ENCODE peak calls at places on chromosomes 4 and X, in five cellular contexts. One of them, this sample, is unnamed.
A peak's percentile ranks its signal among the peaks of the same experiment; 100 is the strongest.

GRCh38 chrX:40415675-40416074 is 165.1 kb upstream of the ATP6AP2 start:
- DNase-seq in upper lobe of right lung: no peak
- DNase-seq in brain microvascular endothelial cell: no peak
- DNase-seq in breast epithelium: peak; percentile 58
- DNase-seq in left lung: no peak
- DNase-seq in this sample: no peak

GRCh38 chr4:38365261-38365660 is 298.7 kb upstream of the KLF3 start:
- DNase-seq in upper lobe of right lung: no peak
- DNase-seq in brain microvascular endothelial cell: no peak
- DNase-seq in breast epithelium: no peak
- DNase-seq in left lung: no peak
- DNase-seq in this sample: no peak

GRCh38 chr4:36255575-36255974 is 11.3 kb upstream of the ARAP2 start:
- DNase-seq in upper lobe of right lung: no peak
- DNase-seq in brain microvascular endothelial cell: no peak
- DNase-seq in breast epithelium: no peak
- DNase-seq in left lung: no peak
- DNase-seq in this sample: no peak

GRCh38 chr4:4225915-4226605 is 669 bp downstream of the OTOP1 start:
- DNase-seq in upper lobe of right lung: no peak
- DNase-seq in brain microvascular endothelial cell: no peak
- DNase-seq in breast epithelium: no peak
- DNase-seq in left lung: no peak
- DNase-seq in this sample: no peak

GRCh38 chr4:28709821-28710330 is 1849.2 kb downstream of the STIM2 start:
- DNase-seq in upper lobe of right lung: no peak
- DNase-seq in brain microvascular endothelial cell: peak; percentile 7
- DNase-seq in breast epithelium: no peak
- DNase-seq in left lung: no peak
- DNase-seq in this sample: no peak

GRCh38 chrX:30973784-30974427 is 84.9 kb upstream of the TAB3 start:
- DNase-seq in upper lobe of right lung: no peak
- DNase-seq in brain microvascular endothelial cell: no peak
- DNase-seq in breast epithelium: no peak
- DNase-seq in left lung: no peak
- DNase-seq in this sample: no peak

GRCh38 chr4:58275856-58276255 is 1165.7 kb upstream of the IGFBP7 start:
- DNase-seq in upper lobe of right lung: no peak
- DNase-seq in brain microvascular endothelial cell: no peak
- DNase-seq in breast epithelium: no peak
- DNase-seq in left lung: no peak
- DNase-seq in this sample: no peak

GRCh38 chrX:151901821-151902220 is 10.9 kb upstream of the MAGEA4 start:
- DNase-seq in upper lobe of right lung: no peak
- DNase-seq in brain microvascular endothelial cell: no peak
- DNase-seq in breast epithelium: no peak
- DNase-seq in left lung: no peak
- DNase-seq in this sample: no peak

GRCh38 chr4:162849922-162850321 is 316.8 kb downstream of the NAF1 start:
- DNase-seq in upper lobe of right lung: no peak
- DNase-seq in brain microvascular endothelial cell: no peak
- DNase-seq in breast epithelium: no peak
- DNase-seq in left lung: no peak
- DNase-seq in this sample: no peak

GRCh38 chr4:113300384-113301011 is 251.0 kb downstream of the ANK2 start:
- DNase-seq in upper lobe of right lung: no peak
- DNase-seq in brain microvascular endothelial cell: peak; percentile 95
- DNase-seq in breast epithelium: no peak
- DNase-seq in left lung: no peak
- DNase-seq in this sample: peak; percentile 11

GRCh38 chrX:138710311-138710791 is 1.2 kb downstream of the FGF13 start:
- DNase-seq in upper lobe of right lung: no peak
- DNase-seq in brain microvascular endothelial cell: no peak
- DNase-seq in breast epithelium: no peak
- DNase-seq in left lung: no peak
- DNase-seq in this sample: no peak

GRCh38 chr4:115219862-115220261 is 106.4 kb upstream of the NDST4 start:
- DNase-seq in upper lobe of right lung: no peak
- DNase-seq in brain microvascular endothelial cell: no peak
- DNase-seq in breast epithelium: no peak
- DNase-seq in left lung: no peak
- DNase-seq in this sample: no peak

GRCh38 chrX:1419545-1420355 is 27.8 kb upstream of the SLC25A6 start:
- DNase-seq in upper lobe of right lung: no peak
- DNase-seq in brain microvascular endothelial cell: no peak
- DNase-seq in breast epithelium: no peak
- DNase-seq in left lung: no peak
- DNase-seq in this sample: no peak

GRCh38 chr4:18111100-18111499 is 89.5 kb upstream of the LCORL start:
- DNase-seq in upper lobe of right lung: no peak
- DNase-seq in brain microvascular endothelial cell: no peak
- DNase-seq in breast epithelium: no peak
- DNase-seq in left lung: no peak
- DNase-seq in this sample: no peak

GRCh38 chrX:153642313-153642654 is 4.7 kb upstream of the DUSP9 start:
- DNase-seq in upper lobe of right lung: peak; percentile 31
- DNase-seq in brain microvascular endothelial cell: no peak
- DNase-seq in breast epithelium: no peak
- DNase-seq in left lung: no peak
- DNase-seq in this sample: no peak

GRCh38 chrX:54359408-54359807 is 1.6 kb upstream of the WNK3 start:
- DNase-seq in upper lobe of right lung: no peak
- DNase-seq in brain microvascular endothelial cell: no peak
- DNase-seq in breast epithelium: no peak
- DNase-seq in left lung: no peak
- DNase-seq in this sample: no peak

GRCh38 chrX:54352677-54353076 is 5.2 kb downstream of the WNK3 start:
- DNase-seq in upper lobe of right lung: no peak
- DNase-seq in brain microvascular endothelial cell: no peak
- DNase-seq in breast epithelium: no peak
- DNase-seq in left lung: no peak
- DNase-seq in this sample: no peak

GRCh38 chrX:54357414-54358377 is at the start of gene WNK3:
- DNase-seq in upper lobe of right lung: peak; percentile 81
- DNase-seq in brain microvascular endothelial cell: peak; percentile 67
- DNase-seq in breast epithelium: peak; percentile 65
- DNase-seq in left lung: peak; percentile 68
- DNase-seq in this sample: peak; percentile 27

GRCh38 chrX:54358424-54359211 is 772 bp upstream of the WNK3 start:
- DNase-seq in upper lobe of right lung: peak; percentile 75
- DNase-seq in brain microvascular endothelial cell: peak; percentile 38
- DNase-seq in breast epithelium: peak; percentile 50
- DNase-seq in left lung: peak; percentile 50
- DNase-seq in this sample: peak; percentile 1
- TF ChIP-seq CTCF in upper lobe of right lung: no peak
- TF ChIP-seq CTCF in brain microvascular endothelial cell: no peak
- TF ChIP-seq CTCF in breast epithelium: no peak
- TF ChIP-seq CTCF in left lung: no peak
- TF ChIP-seq CTCF in this sample: no peak

GRCh38 chr4:129929984-129930383 is 834.0 kb downstream of the C4orf33 start:
- DNase-seq in upper lobe of right lung: no peak
- DNase-seq in brain microvascular endothelial cell: no peak
- DNase-seq in breast epithelium: no peak
- DNase-seq in left lung: no peak
- DNase-seq in this sample: no peak

GRCh38 chr4:129929052-129929451 is 833.1 kb downstream of the C4orf33 start:
- DNase-seq in upper lobe of right lung: no peak
- DNase-seq in brain microvascular endothelial cell: no peak
- DNase-seq in breast epithelium: no peak
- DNase-seq in left lung: no peak
- DNase-seq in this sample: no peak

GRCh38 chr4:129926936-129927335 is 831.0 kb downstream of the C4orf33 start:
- DNase-seq in upper lobe of right lung: no peak
- DNase-seq in brain microvascular endothelial cell: no peak
- DNase-seq in breast epithelium: no peak
- DNase-seq in left lung: no peak
- DNase-seq in this sample: no peak
- H3K27ac ChIP-seq in upper lobe of right lung: no peak overlapping the region
- H3K27ac ChIP-seq in brain microvascular endothelial cell: no peak overlapping the region
- H3K27ac ChIP-seq in breast epithelium: no peak overlapping the region
- H3K27ac ChIP-seq in left lung: no peak overlapping the region
- H3K27ac ChIP-seq in this sample: no peak overlapping the region

GRCh38 chr4:130025701-130026100 is 929.7 kb downstream of the C4orf33 start:
- DNase-seq in upper lobe of right lung: no peak
- DNase-seq in brain microvascular endothelial cell: no peak
- DNase-seq in breast epithelium: no peak
- DNase-seq in left lung: no peak
- DNase-seq in this sample: no peak
- TF ChIP-seq CTCF in upper lobe of right lung: no peak
- TF ChIP-seq CTCF in brain microvascular endothelial cell: no peak
- TF ChIP-seq CTCF in breast epithelium: no peak
- TF ChIP-seq CTCF in left lung: no peak
- TF ChIP-seq CTCF in this sample: no peak

DNA sequence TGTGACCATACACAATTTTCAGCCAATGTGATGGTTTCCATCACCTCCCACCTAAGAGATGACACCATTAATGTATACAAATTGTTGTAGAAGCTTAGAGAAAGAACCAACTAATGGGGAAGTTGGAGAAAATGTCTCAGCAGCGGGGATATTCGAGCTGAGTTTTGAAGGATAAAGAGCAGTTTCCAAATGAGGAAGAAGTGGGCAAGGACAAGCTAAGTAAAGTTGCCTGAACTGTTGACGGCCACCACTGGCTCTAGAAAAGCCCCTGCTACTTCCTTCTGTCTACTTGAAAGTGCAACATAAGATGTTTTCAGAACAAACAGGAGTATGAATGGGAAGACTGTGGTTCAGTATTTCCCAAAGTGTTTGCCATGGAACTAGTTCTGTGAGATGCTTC is 92.0 kb downstream of the CHRNA9 start:
- DNase-seq in upper lobe of right lung: no peak
- DNase-seq in brain microvascular endothelial cell: no peak
- DNase-seq in breast epithelium: no peak
- DNase-seq in left lung: no peak
- DNase-seq in this sample: no peak
- H3K27ac ChIP-seq in upper lobe of right lung: no peak overlapping the region
- H3K27ac ChIP-seq in brain microvascular endothelial cell: no peak overlapping the region
- H3K27ac ChIP-seq in breast epithelium: no peak overlapping the region
- H3K27ac ChIP-seq in left lung: peak overlapping the region; percentile 57
- H3K27ac ChIP-seq in this sample: no peak overlapping the region

This sample was measured in AG04450.